ENCODE peak calls at places on chromosomes 13 and 19, in five cellular contexts. D is GM12878, H is K562, F is H1, G is HepG2. Y is an unnamed sample.

GRCh38 chr13:40388617-40389016 is 277.8 kb downstream of the FOXO1 start:
- DNase-seq in H (no peak), G (no peak), F (no peak), D (peak), Y (no peak)

GRCh38 chr19:45884682-45885555 is 1.0 kb downstream of the IRF2BP1 start:
- DNase-seq in G (no peak), F (no peak), D (no peak), H (peak), Y (no peak)

GRCh38 chr13:49810825-49811526 is 18.5 kb upstream of the KPNA3 start:
- DNase-seq in F (no peak), G (peak), D (no peak), H (no peak), Y (no peak)

GRCh38 chr19:12994701-12995595 is at the start of gene NFIX:
- DNase-seq in G (peak), H (peak), F (no peak), D (no peak), Y (no peak)

GRCh38 chr13:51704399-51705306 is 99.3 kb downstream of the DHRS12 start:
- DNase-seq in F (no peak), D (peak), G (no peak), H (no peak), Y (no peak)

GRCh38 chr19:46616631-46617322 is 8.1 kb downstream of the PTGIR start:
- DNase-seq in H (peak), F (peak), G (peak), D (no peak), Y (peak)

GRCh38 chr13:80334582-80335260 is 6.2 kb downstream of the SPRY2 start:
- DNase-seq in G (no peak), H (no peak), F (no peak), D (no peak), Y (no peak)

GRCh38 chr13:102799544-102800144 is 725 bp downstream of the BIVM start:
- DNase-seq in F (no peak), D (no peak), H (peak), G (no peak), Y (no peak)

GRCh38 chr13:26019881-26020535 is 31.8 kb downstream of the SHISA2 start:
- DNase-seq in F (peak), G (no peak), D (no peak), H (no peak), Y (no peak)

GRCh38 chr19:41413947-41414346 is 13.2 kb downstream of the B3GNT8 start:
- DNase-seq in H (no peak), F (no peak), D (no peak), G (no peak), Y (no peak)

GRCh38 chr13:112181336-112182051 is 114.5 kb downstream of the SOX1 start:
- DNase-seq in G (no peak), D (no peak), H (no peak), F (no peak), Y (no peak)

GRCh38 chr13:34719060-34719875 is 222.8 kb upstream of the NBEA start:
- DNase-seq in G (no peak), F (no peak), H (no peak), D (no peak), Y (no peak)

GRCh38 chr19:19657397-19657783 is 6.1 kb downstream of the ATP13A1 start:
- DNase-seq in F (no peak), G (no peak), H (no peak), D (no peak), Y (no peak)

GRCh38 chr19:34773555-34773864 is 495 bp upstream of the ZNF599 start:
- DNase-seq in D (no peak), F (no peak), H (no peak), G (no peak), Y (no peak)

DNA sequence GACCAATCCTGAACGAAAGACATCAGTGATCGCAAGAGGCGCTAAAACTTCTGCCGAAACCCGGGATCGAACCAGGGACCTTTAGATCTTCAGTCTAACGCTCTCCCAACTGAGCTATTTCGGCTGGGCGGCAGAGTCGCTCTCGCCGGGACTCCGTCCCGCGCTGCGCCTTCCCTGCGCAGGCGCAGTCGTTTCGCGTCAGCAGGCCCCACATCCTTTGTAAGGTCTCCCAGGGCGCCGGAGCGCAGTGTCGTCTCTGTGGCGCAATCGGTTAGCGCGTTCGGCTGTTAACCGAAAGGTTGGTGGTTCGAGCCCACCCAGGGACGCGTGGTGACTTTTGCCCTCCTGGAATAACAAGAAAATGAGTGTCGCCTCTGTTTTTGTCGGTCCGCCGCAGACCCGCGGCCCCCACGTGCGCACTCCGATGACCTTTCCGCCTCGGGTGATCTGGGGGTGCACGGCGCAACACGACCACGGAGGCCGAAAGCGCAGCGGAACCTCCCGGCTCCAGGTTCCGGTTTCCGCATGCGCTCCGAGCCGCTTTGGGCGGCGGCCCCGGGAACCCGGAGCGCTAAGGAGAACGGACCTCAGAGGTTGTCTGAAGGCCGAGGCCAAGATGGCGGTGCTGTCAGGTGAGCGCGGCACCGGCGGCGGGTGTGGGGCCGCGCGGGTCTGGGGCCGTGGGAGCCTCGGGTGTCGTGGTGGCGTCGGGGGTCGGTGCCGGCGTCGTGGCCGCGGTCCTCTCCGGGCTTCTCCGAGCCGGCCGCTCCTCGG is at the start of gene NDUFS7:
- DNase-seq in D (peak), G (peak), H (peak), F (peak), Y (peak)
- TF ChIP-seq POLR2A in D (peak), G (peak), H (peak), F (peak), Y (no peak)

DNA sequence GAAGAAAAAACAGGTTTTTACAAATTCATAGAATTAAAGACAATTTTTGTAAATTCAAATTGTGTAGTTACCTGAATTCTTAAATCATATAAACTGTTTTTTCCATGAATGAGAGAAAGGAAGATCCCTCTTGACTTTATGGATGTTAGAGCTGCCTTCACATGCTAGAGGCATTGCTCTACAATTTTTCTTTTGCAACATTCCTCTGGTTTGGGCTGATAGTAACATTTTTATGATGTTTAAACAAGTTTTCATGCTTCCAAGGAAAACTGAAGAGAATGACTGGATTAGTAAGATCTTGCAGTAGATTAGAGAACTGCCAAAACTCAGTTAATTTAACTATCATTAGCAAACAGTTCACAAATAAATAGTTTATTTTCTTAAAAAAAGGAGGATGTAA is 250.6 kb downstream of the GPC6 start:
- DNase-seq in H (no peak), G (no peak), F (no peak), D (no peak), Y (no peak)
- TF ChIP-seq SIN3A in H (no peak), G (no peak), F (no peak), D (no peak), Y (no peak)

GRCh38 chr19:42571136-42571535 is 23.6 kb downstream of the CEACAM8 start:
- DNase-seq in D (no peak), F (no peak), H (no peak), G (no peak), Y (no peak)

GRCh38 chr19:42576241-42576640 is 18.5 kb downstream of the CEACAM8 start:
- DNase-seq in H (no peak), G (no peak), F (no peak), D (no peak), Y (no peak)

GRCh38 chr19:42573642-42574041 is 21.1 kb downstream of the CEACAM8 start:
- DNase-seq in G (no peak), D (no peak), H (no peak), F (no peak), Y (no peak)

DNA sequence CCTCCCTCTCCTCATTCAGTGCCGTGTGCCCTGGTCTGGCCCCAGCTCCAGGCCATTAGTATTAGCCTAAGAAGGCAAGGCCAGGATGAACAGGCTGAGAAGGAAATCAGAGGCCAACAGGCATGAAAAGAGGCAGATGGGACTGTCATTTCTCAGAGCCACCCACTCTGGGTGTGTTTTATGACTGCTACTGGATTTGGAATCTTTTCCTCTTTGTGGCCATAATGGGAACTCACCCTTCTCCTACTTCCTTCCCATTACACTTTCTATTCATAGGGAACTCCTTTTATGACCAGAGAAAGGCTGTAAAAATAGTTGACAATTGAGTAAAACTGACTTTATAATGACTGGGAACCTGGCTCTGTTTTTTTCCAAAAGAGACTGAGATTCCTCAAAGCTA is 17.7 kb downstream of the CEACAM8 start:
- DNase-seq in D (no peak), F (no peak), G (no peak), H (no peak), Y (no peak)
- TF ChIP-seq SP1 in D (no peak), F (no peak), G (no peak), H (no peak), Y (no peak)

GRCh38 chr19:18636183-18636968 is 452 bp upstream of the KLHL26 start:
- DNase-seq in G (peak), D (peak), F (peak), H (peak), Y (peak)

GRCh38 chr19:18637644-18638630 is 1.1 kb downstream of the KLHL26 start:
- DNase-seq in F (no peak), D (no peak), G (no peak), H (peak), Y (peak)

GRCh38 chr19:18635831-18636182 is 1.0 kb upstream of the KLHL26 start:
- DNase-seq in G (no peak), H (no peak), D (no peak), F (no peak), Y (no peak)

GRCh38 chr19:18634612-18635290 is 2.1 kb upstream of the KLHL26 start:
- DNase-seq in D (no peak), F (no peak), H (no peak), G (peak), Y (no peak)

GRCh38 chr19:18636969-18637629 is at the start of gene KLHL26:
- DNase-seq in F (no peak), H (no peak), D (no peak), G (no peak), Y (no peak)
- TF ChIP-seq POLR2A in F (peak), H (peak), D (peak), G (peak), Y (no peak)

GRCh38 chr19:17806945-17807344 is 12.0 kb downstream of the B3GNT3 start:
- DNase-seq in F (no peak), G (no peak), H (no peak), D (no peak), Y (no peak)

GRCh38 chr19:17802137-17802858 is 7.4 kb downstream of the B3GNT3 start:
- DNase-seq in H (no peak), F (no peak), D (no peak), G (no peak), Y (no peak)

GRCh38 chr19:17805427-17805826 is 10.5 kb downstream of the B3GNT3 start:
- DNase-seq in G (no peak), H (no peak), D (no peak), F (no peak), Y (no peak)

GRCh38 chr19:17807731-17808316 is 12.9 kb downstream of the B3GNT3 start:
- DNase-seq in H (no peak), G (no peak), F (no peak), D (no peak), Y (no peak)

GRCh38 chr19:17803264-17803896 is 8.4 kb downstream of the B3GNT3 start:
- DNase-seq in G (no peak), F (no peak), D (no peak), H (no peak), Y (no peak)
- TF ChIP-seq SIN3A in G (no peak), F (no peak), D (no peak), H (no peak), Y (no peak)

GRCh38 chr19:44738603-44739585 is 9.6 kb upstream of the BCL3 start:
- DNase-seq in H (no peak), G (peak), F (no peak), D (no peak), Y (no peak)
- TF ChIP-seq SP1 in H (no peak), G (no peak), F (no peak), D (no peak), Y (no peak)

GRCh38 chr19:48965033-48965805 is at the start of gene FTL:
- DNase-seq in G (peak), F (peak), D (peak), H (peak), Y (peak)
- TF ChIP-seq POLR2A in G (peak), F (peak), D (peak), H (peak), Y (peak)

Y was measured in HCT116.